ENCODE peak calls at places on chromosomes 16 and 17, in seven cellular contexts. One of them, this sample, is unnamed.

GRCh38 chr16:77897038-77897437 is 108.7 kb downstream of the VAT1L start:
- DNase-seq in lower lobe of right lung: no peak
- DNase-seq in heart left ventricle: no peak
- DNase-seq in A549: no peak
- DNase-seq in suprapubic skin: no peak
- DNase-seq in left lung: no peak
- DNase-seq in lung: no peak
- DNase-seq in this sample: no peak

GRCh38 chr16:14172200-14172805 is 101.2 kb downstream of the MRTFB start:
- DNase-seq in heart left ventricle: no peak
- DNase-seq in lung: no peak
- DNase-seq in A549: no peak
- DNase-seq in left lung: no peak
- DNase-seq in suprapubic skin: no peak
- DNase-seq in lower lobe of right lung: no peak
- DNase-seq in this sample: no peak

GRCh38 chr17:82964851-82965341 is 114.5 kb upstream of the METRNL start:
- DNase-seq in suprapubic skin: no peak
- DNase-seq in A549: no peak
- DNase-seq in lung: no peak
- DNase-seq in lower lobe of right lung: no peak
- DNase-seq in heart left ventricle: no peak
- DNase-seq in left lung: no peak
- DNase-seq in this sample: no peak

GRCh38 chr17:3937359-3937758 is 21.1 kb upstream of the P2RX1 start:
- DNase-seq in A549: no peak
- DNase-seq in left lung: no peak
- DNase-seq in lung: no peak
- DNase-seq in suprapubic skin: no peak
- DNase-seq in heart left ventricle: no peak
- DNase-seq in lower lobe of right lung: no peak
- DNase-seq in this sample: no peak

GRCh38 chr17:333626-334396 is 18.8 kb downstream of the RPH3AL start:
- DNase-seq in left lung: peak
- DNase-seq in lower lobe of right lung: peak
- DNase-seq in lung: peak
- DNase-seq in heart left ventricle: peak
- DNase-seq in suprapubic skin: peak
- DNase-seq in A549: no peak
- DNase-seq in this sample: no peak

GRCh38 chr17:81460856-81461460 is 51.6 kb downstream of the ACTG1 start:
- DNase-seq in heart left ventricle: no peak
- DNase-seq in A549: no peak
- DNase-seq in lung: peak
- DNase-seq in lower lobe of right lung: peak
- DNase-seq in suprapubic skin: no peak
- DNase-seq in left lung: peak
- DNase-seq in this sample: no peak

GRCh38 chr17:73356561-73357170 is 44.9 kb upstream of the CDC42EP4 start:
- DNase-seq in lower lobe of right lung: no peak
- DNase-seq in left lung: peak
- DNase-seq in lung: no peak
- DNase-seq in A549: no peak
- DNase-seq in suprapubic skin: no peak
- DNase-seq in heart left ventricle: no peak
- DNase-seq in this sample: no peak

GRCh38 chr17:76792348-76792747 is 54.4 kb downstream of the MFSD11 start:
- DNase-seq in suprapubic skin: no peak
- DNase-seq in heart left ventricle: no peak
- DNase-seq in lower lobe of right lung: no peak
- DNase-seq in lung: no peak
- DNase-seq in A549: no peak
- DNase-seq in left lung: no peak
- DNase-seq in this sample: no peak

GRCh38 chr17:2691965-2692780 is 19.4 kb downstream of the CLUH start:
- DNase-seq in A549: no peak
- DNase-seq in lower lobe of right lung: no peak
- DNase-seq in heart left ventricle: no peak
- DNase-seq in suprapubic skin: peak
- DNase-seq in left lung: peak
- DNase-seq in lung: no peak
- DNase-seq in this sample: no peak

GRCh38 chr17:36608794-36609497 is 7.6 kb downstream of the MRM1 start:
- DNase-seq in lung: no peak
- DNase-seq in heart left ventricle: peak
- DNase-seq in lower lobe of right lung: peak
- DNase-seq in A549: peak
- DNase-seq in left lung: no peak
- DNase-seq in suprapubic skin: no peak
- DNase-seq in this sample: no peak

GRCh38 chr16:77877712-77878111 is 89.3 kb downstream of the VAT1L start:
- DNase-seq in left lung: no peak
- DNase-seq in lung: no peak
- DNase-seq in heart left ventricle: no peak
- DNase-seq in A549: peak
- DNase-seq in lower lobe of right lung: no peak
- DNase-seq in suprapubic skin: no peak
- DNase-seq in this sample: no peak

GRCh38 chr17:62688398-62689140 is 61.1 kb downstream of the MRC2 start:
- DNase-seq in A549: no peak
- DNase-seq in left lung: peak
- DNase-seq in lower lobe of right lung: peak
- DNase-seq in suprapubic skin: no peak
- DNase-seq in lung: no peak
- DNase-seq in heart left ventricle: no peak
- DNase-seq in this sample: no peak

GRCh38 chr17:70134042-70134441 is 35.3 kb upstream of the KCNJ2 start:
- DNase-seq in lower lobe of right lung: no peak
- DNase-seq in left lung: no peak
- DNase-seq in heart left ventricle: no peak
- DNase-seq in suprapubic skin: no peak
- DNase-seq in A549: no peak
- DNase-seq in lung: no peak
- DNase-seq in this sample: no peak

GRCh38 chr17:49764559-49765180 is 739 bp upstream of the FAM117A start:
- DNase-seq in suprapubic skin: no peak
- DNase-seq in lower lobe of right lung: no peak
- DNase-seq in lung: no peak
- DNase-seq in heart left ventricle: no peak
- DNase-seq in left lung: no peak
- DNase-seq in A549: no peak
- DNase-seq in this sample: no peak

GRCh38 chr16:82134884-82135283 is 35.1 kb downstream of the MPHOSPH6 start:
- DNase-seq in heart left ventricle: no peak
- DNase-seq in lung: no peak
- DNase-seq in lower lobe of right lung: no peak
- DNase-seq in A549: no peak
- DNase-seq in left lung: no peak
- DNase-seq in suprapubic skin: no peak
- DNase-seq in this sample: no peak

GRCh38 chr16:89273741-89274472 is 56.4 kb downstream of the ZNF778 start:
- DNase-seq in lung: no peak
- DNase-seq in left lung: peak
- DNase-seq in heart left ventricle: no peak
- DNase-seq in A549: no peak
- DNase-seq in lower lobe of right lung: no peak
- DNase-seq in suprapubic skin: no peak
- DNase-seq in this sample: no peak

GRCh38 chr17:6755731-6756184 is at the start of gene XAF1:
- DNase-seq in lower lobe of right lung: peak
- DNase-seq in suprapubic skin: no peak
- DNase-seq in lung: peak
- DNase-seq in left lung: peak
- DNase-seq in heart left ventricle: peak
- DNase-seq in A549: no peak
- DNase-seq in this sample: no peak

GRCh38 chr16:17072104-17072503 is 398.7 kb downstream of the XYLT1 start:
- DNase-seq in A549: no peak
- DNase-seq in left lung: no peak
- DNase-seq in heart left ventricle: no peak
- DNase-seq in lower lobe of right lung: no peak
- DNase-seq in lung: no peak
- DNase-seq in suprapubic skin: no peak
- DNase-seq in this sample: no peak

GRCh38 chr17:65609749-65610148 is 48.3 kb upstream of the AXIN2 start:
- DNase-seq in lung: no peak
- DNase-seq in lower lobe of right lung: no peak
- DNase-seq in heart left ventricle: no peak
- DNase-seq in left lung: no peak
- DNase-seq in suprapubic skin: no peak
- DNase-seq in A549: no peak
- DNase-seq in this sample: no peak

DNA sequence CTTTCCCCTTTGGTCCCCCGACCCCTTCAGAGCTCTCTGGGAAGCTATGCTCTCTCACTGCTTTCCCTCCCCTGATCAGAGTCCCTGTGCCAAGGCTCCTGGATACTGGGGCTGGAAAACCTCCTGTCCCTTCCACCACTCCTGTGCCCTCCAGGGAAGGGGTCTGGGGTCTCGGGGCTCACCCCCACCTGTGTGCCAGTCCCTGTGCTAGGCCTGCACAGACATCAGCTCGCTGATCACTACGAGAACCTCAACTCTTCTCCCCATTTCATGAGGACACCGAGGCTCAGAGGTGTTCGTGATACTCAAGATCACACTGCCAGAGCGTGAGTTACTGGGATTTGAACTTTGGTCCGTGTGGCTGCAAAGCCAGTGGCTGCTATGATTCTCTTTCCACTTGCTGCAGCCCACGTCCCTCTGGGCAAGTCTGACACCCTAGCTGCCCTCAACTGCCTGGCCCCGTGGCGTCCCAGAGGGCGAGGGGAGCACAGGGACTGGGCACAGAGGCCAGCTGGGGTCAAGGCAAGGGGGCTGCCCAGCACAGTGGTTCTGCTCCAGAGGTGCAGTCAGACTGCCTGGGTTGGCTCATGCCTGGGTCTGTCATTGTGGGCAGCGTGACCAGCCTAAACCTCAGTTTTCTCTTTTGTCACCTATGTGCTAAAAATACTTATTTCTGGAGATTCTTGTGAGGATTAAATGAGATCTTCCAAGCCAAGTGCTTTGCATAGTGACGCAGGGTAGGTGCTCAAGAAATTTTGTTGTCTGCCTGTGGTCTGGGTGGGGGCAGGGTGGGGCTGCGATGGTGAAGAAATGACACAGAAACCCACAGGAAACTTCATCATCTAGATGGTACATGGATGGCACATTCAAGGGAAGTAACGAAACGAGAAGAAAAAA is 43.9 kb upstream of the TOB1 start:
- DNase-seq in A549: no peak
- DNase-seq in lung: no peak
- DNase-seq in lower lobe of right lung: no peak
- DNase-seq in suprapubic skin: no peak
- DNase-seq in heart left ventricle: no peak
- DNase-seq in left lung: no peak
- DNase-seq in this sample: no peak
- H3K27ac ChIP-seq in A549: peak
- H3K27ac ChIP-seq in lung: peak
- H3K27ac ChIP-seq in lower lobe of right lung: peak
- H3K27ac ChIP-seq in suprapubic skin: peak
- H3K27ac ChIP-seq in heart left ventricle: peak
- H3K27ac ChIP-seq in left lung: peak
- H3K27ac ChIP-seq in this sample: no peak

GRCh38 chr17:44777394-44778348 is 18.9 kb downstream of the ADAM11 start:
- DNase-seq in A549: no peak
- DNase-seq in left lung: no peak
- DNase-seq in lower lobe of right lung: no peak
- DNase-seq in lung: no peak
- DNase-seq in suprapubic skin: no peak
- DNase-seq in heart left ventricle: no peak
- DNase-seq in this sample: no peak

GRCh38 chr17:44780845-44781480 is 22.2 kb downstream of the ADAM11 start:
- DNase-seq in lower lobe of right lung: no peak
- DNase-seq in heart left ventricle: no peak
- DNase-seq in lung: no peak
- DNase-seq in suprapubic skin: no peak
- DNase-seq in A549: no peak
- DNase-seq in left lung: no peak
- DNase-seq in this sample: no peak

GRCh38 chr17:44778656-44779210 is 19.9 kb downstream of the ADAM11 start:
- DNase-seq in suprapubic skin: no peak
- DNase-seq in A549: no peak
- DNase-seq in lung: no peak
- DNase-seq in left lung: no peak
- DNase-seq in lower lobe of right lung: no peak
- DNase-seq in heart left ventricle: no peak
- DNase-seq in this sample: no peak

GRCh38 chr17:44780161-44780560 is 21.4 kb downstream of the ADAM11 start:
- DNase-seq in A549: no peak
- DNase-seq in left lung: no peak
- DNase-seq in heart left ventricle: no peak
- DNase-seq in suprapubic skin: no peak
- DNase-seq in lung: no peak
- DNase-seq in lower lobe of right lung: no peak
- DNase-seq in this sample: no peak

GRCh38 chr17:44779211-44780025 is 20.6 kb downstream of the ADAM11 start:
- DNase-seq in A549: peak
- DNase-seq in lung: peak
- DNase-seq in suprapubic skin: no peak
- DNase-seq in left lung: peak
- DNase-seq in heart left ventricle: peak
- DNase-seq in lower lobe of right lung: peak
- DNase-seq in this sample: no peak
- H3K4me3 ChIP-seq in A549: peak
- H3K4me3 ChIP-seq in lung: no peak
- H3K4me3 ChIP-seq in suprapubic skin: peak
- H3K4me3 ChIP-seq in left lung: peak
- H3K4me3 ChIP-seq in heart left ventricle: peak
- H3K4me3 ChIP-seq in lower lobe of right lung: peak
- H3K4me3 ChIP-seq in this sample: peak

DNA sequence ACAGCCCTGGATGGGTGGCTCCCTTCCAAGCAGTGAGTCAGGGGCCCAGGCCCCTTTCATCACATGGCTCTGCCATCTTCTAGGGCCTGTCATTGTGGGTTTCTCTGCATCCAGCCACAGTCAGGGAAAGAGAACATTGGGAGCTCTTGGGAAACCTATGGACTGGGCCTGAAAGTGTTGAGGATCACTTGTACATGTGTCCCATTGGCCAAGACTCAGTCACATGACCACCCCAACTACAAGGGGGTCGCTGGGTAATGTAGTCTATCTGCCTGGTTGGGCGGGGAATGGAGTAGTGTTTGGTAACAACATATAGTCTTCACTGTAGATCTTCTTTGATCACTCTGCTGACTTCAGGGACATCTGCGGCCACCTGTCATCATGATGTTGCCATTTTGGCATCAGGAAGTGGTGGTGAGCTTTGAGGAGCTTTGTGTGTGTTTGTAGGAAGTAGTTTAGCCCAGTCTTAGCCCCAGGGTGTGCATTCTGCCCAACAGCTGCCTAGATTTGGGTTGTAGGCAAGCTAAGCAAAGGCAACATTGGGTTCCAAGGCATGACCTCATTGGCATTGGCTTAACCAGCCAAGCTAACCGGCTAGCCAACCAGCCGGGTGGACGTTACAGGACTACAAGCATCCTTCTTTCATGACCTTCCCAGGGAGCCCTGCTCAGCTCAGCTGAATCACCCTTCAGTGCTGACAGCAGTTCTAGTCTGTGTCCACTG is 178.3 kb downstream of the NTN1 start:
- DNase-seq in lower lobe of right lung: no peak
- DNase-seq in heart left ventricle: no peak
- DNase-seq in left lung: no peak
- DNase-seq in suprapubic skin: no peak
- DNase-seq in lung: no peak
- DNase-seq in A549: no peak
- DNase-seq in this sample: no peak
- H3K27ac ChIP-seq in lower lobe of right lung: no peak
- H3K27ac ChIP-seq in heart left ventricle: no peak
- H3K27ac ChIP-seq in left lung: no peak
- H3K27ac ChIP-seq in suprapubic skin: no peak
- H3K27ac ChIP-seq in lung: no peak
- H3K27ac ChIP-seq in A549: no peak
- H3K27ac ChIP-seq in this sample: no peak

GRCh38 chr17:30091771-30092170 is 24.8 kb upstream of the NSRP1 start:
- DNase-seq in left lung: no peak
- DNase-seq in lower lobe of right lung: no peak
- DNase-seq in lung: no peak
- DNase-seq in A549: peak
- DNase-seq in heart left ventricle: no peak
- DNase-seq in suprapubic skin: no peak
- DNase-seq in this sample: no peak
- H3K4me3 ChIP-seq in left lung: no peak
- H3K4me3 ChIP-seq in lower lobe of right lung: no peak
- H3K4me3 ChIP-seq in lung: no peak
- H3K4me3 ChIP-seq in A549: no peak
- H3K4me3 ChIP-seq in heart left ventricle: no peak
- H3K4me3 ChIP-seq in suprapubic skin: no peak
- H3K4me3 ChIP-seq in this sample: no peak

This sample was measured in iPS DF 6.9.